ENCODE peak calls at places on chromosomes 5 and 9, in eight cellular contexts. One of them, this sample, is unnamed.

GRCh38 chr5:553874-554273 is 29.6 kb upstream of the SLC9A3 start:
- DNase-seq in IMR-90: no peak
- DNase-seq in pancreas: peak; percentile 21
- DNase-seq in PC-9: peak; percentile 57
- DNase-seq in aorta: peak; percentile 21
- DNase-seq in neural progenitor cell: no peak
- DNase-seq in left ventricle myocardium inferior: no peak
- DNase-seq in naive thymus-derived CD4-positive, alpha-beta T cell: peak; percentile 17
- DNase-seq in this sample: no peak

GRCh38 chr5:143796110-143796509 is 15.9 kb upstream of the HMHB1 start:
- DNase-seq in IMR-90: no peak
- DNase-seq in pancreas: no peak
- DNase-seq in PC-9: no peak
- DNase-seq in aorta: no peak
- DNase-seq in neural progenitor cell: no peak
- DNase-seq in left ventricle myocardium inferior: no peak
- DNase-seq in naive thymus-derived CD4-positive, alpha-beta T cell: no peak
- DNase-seq in this sample: no peak

GRCh38 chr5:168947212-168947868 is 353.6 kb downstream of the SLIT3 start:
- DNase-seq in IMR-90: peak; percentile 13
- DNase-seq in pancreas: no peak
- DNase-seq in PC-9: no peak
- DNase-seq in aorta: no peak
- DNase-seq in neural progenitor cell: peak; percentile 83
- DNase-seq in left ventricle myocardium inferior: peak; percentile 24
- DNase-seq in naive thymus-derived CD4-positive, alpha-beta T cell: no peak
- DNase-seq in this sample: no peak

GRCh38 chr9:89837911-89838310 is 233.1 kb downstream of the GADD45G start:
- DNase-seq in IMR-90: no peak
- DNase-seq in pancreas: no peak
- DNase-seq in PC-9: no peak
- DNase-seq in aorta: no peak
- DNase-seq in neural progenitor cell: no peak
- DNase-seq in left ventricle myocardium inferior: no peak
- DNase-seq in naive thymus-derived CD4-positive, alpha-beta T cell: no peak
- DNase-seq in this sample: no peak

GRCh38 chr5:14204785-14205321 is 61.7 kb downstream of the TRIO start:
- DNase-seq in IMR-90: peak; percentile 82
- DNase-seq in pancreas: peak; percentile 35
- DNase-seq in PC-9: no peak
- DNase-seq in aorta: no peak
- DNase-seq in neural progenitor cell: no peak
- DNase-seq in left ventricle myocardium inferior: peak; percentile 29
- DNase-seq in naive thymus-derived CD4-positive, alpha-beta T cell: no peak
- DNase-seq in this sample: no peak

GRCh38 chr5:121024416-121025311 is 560.6 kb downstream of the PRR16 start:
- DNase-seq in IMR-90: no peak
- DNase-seq in pancreas: no peak
- DNase-seq in PC-9: no peak
- DNase-seq in aorta: no peak
- DNase-seq in neural progenitor cell: no peak
- DNase-seq in left ventricle myocardium inferior: no peak
- DNase-seq in naive thymus-derived CD4-positive, alpha-beta T cell: no peak
- DNase-seq in this sample: no peak

GRCh38 chr9:17906204-17906840 is 327.5 kb downstream of the SH3GL2 start:
- DNase-seq in IMR-90: no peak
- DNase-seq in pancreas: no peak
- DNase-seq in PC-9: no peak
- DNase-seq in aorta: peak; percentile 79
- DNase-seq in neural progenitor cell: peak; percentile 77
- DNase-seq in left ventricle myocardium inferior: no peak
- DNase-seq in naive thymus-derived CD4-positive, alpha-beta T cell: no peak
- DNase-seq in this sample: no peak

GRCh38 chr5:100800552-100800951 is 102.5 kb downstream of the ST8SIA4 start:
- DNase-seq in IMR-90: no peak
- DNase-seq in pancreas: no peak
- DNase-seq in PC-9: no peak
- DNase-seq in aorta: no peak
- DNase-seq in neural progenitor cell: no peak
- DNase-seq in left ventricle myocardium inferior: no peak
- DNase-seq in naive thymus-derived CD4-positive, alpha-beta T cell: no peak
- DNase-seq in this sample: no peak

GRCh38 chr5:73459366-73459765 is 10.8 kb upstream of the FOXD1 start:
- DNase-seq in IMR-90: peak; percentile 52
- DNase-seq in pancreas: no peak
- DNase-seq in PC-9: no peak
- DNase-seq in aorta: no peak
- DNase-seq in neural progenitor cell: no peak
- DNase-seq in left ventricle myocardium inferior: no peak
- DNase-seq in naive thymus-derived CD4-positive, alpha-beta T cell: no peak
- DNase-seq in this sample: no peak
- H3K9me3 ChIP-seq in IMR-90: no peaks in the 10 kb centered on the region
- H3K9me3 ChIP-seq in pancreas: no peaks in the 10 kb centered on the region
- H3K9me3 ChIP-seq in PC-9: no peaks in the 10 kb centered on the region
- H3K9me3 ChIP-seq in aorta: peaks cover 2% of the 10 kb centered on the region
- H3K9me3 ChIP-seq in neural progenitor cell: no peaks in the 10 kb centered on the region
- H3K9me3 ChIP-seq in left ventricle myocardium inferior: no peaks in the 10 kb centered on the region
- H3K9me3 ChIP-seq in naive thymus-derived CD4-positive, alpha-beta T cell: no peaks in the 10 kb centered on the region
- H3K9me3 ChIP-seq in this sample: peaks cover 2% of the 10 kb centered on the region

GRCh38 chr5:2143088-2143487 is 260.4 kb upstream of the IRX4 start:
- DNase-seq in IMR-90: no peak
- DNase-seq in pancreas: no peak
- DNase-seq in PC-9: no peak
- DNase-seq in aorta: no peak
- DNase-seq in neural progenitor cell: no peak
- DNase-seq in left ventricle myocardium inferior: no peak
- DNase-seq in naive thymus-derived CD4-positive, alpha-beta T cell: no peak
- DNase-seq in this sample: no peak
- H3K9me3 ChIP-seq in IMR-90: peaks cover 31% of the 10 kb centered on the region
- H3K9me3 ChIP-seq in pancreas: no peaks in the 10 kb centered on the region
- H3K9me3 ChIP-seq in PC-9: no peaks in the 10 kb centered on the region
- H3K9me3 ChIP-seq in aorta: no peaks in the 10 kb centered on the region
- H3K9me3 ChIP-seq in neural progenitor cell: no peaks in the 10 kb centered on the region
- H3K9me3 ChIP-seq in left ventricle myocardium inferior: peaks cover 10% of the 10 kb centered on the region
- H3K9me3 ChIP-seq in naive thymus-derived CD4-positive, alpha-beta T cell: no peaks in the 10 kb centered on the region
- H3K9me3 ChIP-seq in this sample: no peaks in the 10 kb centered on the region

GRCh38 chr5:3564136-3564535 is 31.5 kb upstream of the IRX1 start:
- DNase-seq in IMR-90: no peak
- DNase-seq in pancreas: no peak
- DNase-seq in PC-9: no peak
- DNase-seq in aorta: no peak
- DNase-seq in neural progenitor cell: peak; percentile 76
- DNase-seq in left ventricle myocardium inferior: no peak
- DNase-seq in naive thymus-derived CD4-positive, alpha-beta T cell: no peak
- DNase-seq in this sample: no peak

GRCh38 chr5:3564827-3565560 is 30.6 kb upstream of the IRX1 start:
- DNase-seq in IMR-90: no peak
- DNase-seq in pancreas: no peak
- DNase-seq in PC-9: no peak
- DNase-seq in aorta: no peak
- DNase-seq in neural progenitor cell: peak; percentile 45
- DNase-seq in left ventricle myocardium inferior: no peak
- DNase-seq in naive thymus-derived CD4-positive, alpha-beta T cell: no peak
- DNase-seq in this sample: no peak
- H3K9me3 ChIP-seq in IMR-90: peaks cover 18% of the 10 kb centered on the region
- H3K9me3 ChIP-seq in pancreas: no peaks in the 10 kb centered on the region
- H3K9me3 ChIP-seq in PC-9: no peaks in the 10 kb centered on the region
- H3K9me3 ChIP-seq in aorta: peaks cover 2% of the 10 kb centered on the region
- H3K9me3 ChIP-seq in neural progenitor cell: peaks cover 6% of the 10 kb centered on the region
- H3K9me3 ChIP-seq in left ventricle myocardium inferior: peaks cover 29% of the 10 kb centered on the region
- H3K9me3 ChIP-seq in naive thymus-derived CD4-positive, alpha-beta T cell: no peaks in the 10 kb centered on the region
- H3K9me3 ChIP-seq in this sample: no peaks in the 10 kb centered on the region

GRCh38 chr5:6106756-6107155 is 271.6 kb downstream of the MED10 start:
- DNase-seq in IMR-90: no peak
- DNase-seq in pancreas: no peak
- DNase-seq in PC-9: no peak
- DNase-seq in aorta: no peak
- DNase-seq in neural progenitor cell: no peak
- DNase-seq in left ventricle myocardium inferior: no peak
- DNase-seq in naive thymus-derived CD4-positive, alpha-beta T cell: no peak
- DNase-seq in this sample: no peak
- H3K9me3 ChIP-seq in IMR-90: peaks cover 44% of the 10 kb centered on the region
- H3K9me3 ChIP-seq in pancreas: no peaks in the 10 kb centered on the region
- H3K9me3 ChIP-seq in PC-9: no peaks in the 10 kb centered on the region
- H3K9me3 ChIP-seq in aorta: no peaks in the 10 kb centered on the region
- H3K9me3 ChIP-seq in neural progenitor cell: no peaks in the 10 kb centered on the region
- H3K9me3 ChIP-seq in left ventricle myocardium inferior: no peaks in the 10 kb centered on the region
- H3K9me3 ChIP-seq in naive thymus-derived CD4-positive, alpha-beta T cell: no peaks in the 10 kb centered on the region
- H3K9me3 ChIP-seq in this sample: no peaks in the 10 kb centered on the region

DNA sequence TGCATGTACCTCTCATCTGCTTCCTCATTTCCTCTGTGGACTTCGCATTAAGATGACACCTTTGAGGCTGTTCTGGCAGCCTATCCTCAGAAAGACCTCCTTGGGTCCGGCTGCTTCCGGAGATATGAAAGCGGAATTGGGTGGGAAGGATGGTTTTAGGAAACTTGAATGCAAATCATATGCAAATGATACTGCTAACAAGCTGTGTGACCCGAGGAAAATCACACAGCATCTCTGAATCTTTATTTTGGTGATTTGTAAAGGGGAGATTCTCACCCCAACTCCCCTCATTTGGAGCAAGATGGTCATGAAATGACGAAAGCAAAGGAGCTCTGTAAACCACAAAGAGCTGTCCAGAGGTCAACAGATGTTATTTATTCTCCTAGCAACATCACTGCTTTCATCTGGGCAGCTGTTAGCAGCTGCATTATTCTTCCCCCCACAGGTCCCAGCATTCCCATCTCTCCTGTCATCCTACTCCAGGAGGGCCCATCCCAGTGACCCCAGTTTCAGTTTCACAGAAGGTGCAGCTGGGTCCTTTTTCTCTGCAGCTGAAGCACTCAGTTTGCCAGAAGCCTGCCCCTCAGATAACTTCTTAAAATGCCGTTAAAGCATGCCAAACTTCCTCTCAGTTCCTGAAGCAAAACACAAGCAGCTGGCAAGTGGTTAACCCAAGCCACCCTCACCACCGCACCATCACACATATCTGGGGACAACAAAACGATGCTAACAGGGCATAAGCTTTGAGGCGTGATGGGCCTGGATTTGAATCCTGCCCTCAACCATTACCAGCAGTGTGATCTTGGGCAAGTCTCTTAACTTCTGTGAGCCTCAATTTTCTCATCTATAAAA is 269.6 kb downstream of the SEC61B start:
- DNase-seq in IMR-90: peak; percentile 70
- DNase-seq in pancreas: no peak
- DNase-seq in PC-9: no peak
- DNase-seq in aorta: no peak
- DNase-seq in neural progenitor cell: no peak
- DNase-seq in left ventricle myocardium inferior: no peak
- DNase-seq in naive thymus-derived CD4-positive, alpha-beta T cell: no peak
- DNase-seq in this sample: no peak
- H3K9me3 ChIP-seq in IMR-90: no peaks in the 10 kb centered on the region
- H3K9me3 ChIP-seq in pancreas: no peaks in the 10 kb centered on the region
- H3K9me3 ChIP-seq in PC-9: no peaks in the 10 kb centered on the region
- H3K9me3 ChIP-seq in aorta: no peaks in the 10 kb centered on the region
- H3K9me3 ChIP-seq in neural progenitor cell: no peaks in the 10 kb centered on the region
- H3K9me3 ChIP-seq in left ventricle myocardium inferior: no peaks in the 10 kb centered on the region
- H3K9me3 ChIP-seq in naive thymus-derived CD4-positive, alpha-beta T cell: no peaks in the 10 kb centered on the region
- H3K9me3 ChIP-seq in this sample: no peaks in the 10 kb centered on the region

This sample was measured in T-helper 17 cell.